ENCODE peak calls at places on chromosome 11, in five cellular contexts. S, B, Z, I and Y are unnamed samples.

GRCh38 chr11:94968334-94968958 is 4.9 kb downstream of the CWC15 start:
- DNase-seq in I (peak), B (no peak), S (no peak), Z (no peak), Y (peak)

GRCh38 chr11:29623144-29623722 is 393.6 kb downstream of the KCNA4 start:
- DNase-seq in Z (no peak), I (no peak), S (no peak), B (peak), Y (no peak)

GRCh38 chr11:79440451-79441158 is at the start of gene TENM4:
- DNase-seq in I (no peak), B (no peak), S (no peak), Z (no peak), Y (peak)

GRCh38 chr11:61294717-61295595 is at the start of gene VWCE:
- DNase-seq in I (peak), B (peak), Z (no peak), S (no peak), Y (peak)

GRCh38 chr11:28598531-28598930 is 490.3 kb downstream of the METTL15 start:
- DNase-seq in B (no peak), I (no peak), Z (no peak), S (no peak), Y (no peak)

GRCh38 chr11:64306876-64307622 is 1.7 kb downstream of the ESRRA start:
- DNase-seq in I (peak), B (no peak), Z (no peak), S (peak), Y (peak)

GRCh38 chr11:95076416-95076815 is 9.7 kb downstream of the SRSF8 start:
- DNase-seq in S (no peak), I (no peak), Z (no peak), B (no peak), Y (no peak)

GRCh38 chr11:115185931-115186330 is 318.3 kb downstream of the CADM1 start:
- DNase-seq in I (no peak), S (no peak), Z (no peak), B (no peak), Y (no peak)

GRCh38 chr11:119062779-119063178 is 4.8 kb upstream of the VPS11 start:
- DNase-seq in B (no peak), I (no peak), S (no peak), Z (no peak), Y (peak)

GRCh38 chr11:106276859-106277436 is 199.5 kb downstream of the AASDHPPT start:
- DNase-seq in Z (no peak), B (no peak), S (no peak), I (no peak), Y (peak)

GRCh38 chr11:40178470-40178869 is 1281.0 kb downstream of the LRRC4C start:
- DNase-seq in Z (no peak), S (no peak), B (no peak), I (no peak), Y (no peak)

GRCh38 chr11:26621147-26621546 is 49.1 kb upstream of the MUC15 start:
- DNase-seq in I (no peak), S (no peak), Z (no peak), B (no peak), Y (peak)

GRCh38 chr11:134474942-134475341 is 62.9 kb upstream of the B3GAT1 start:
- DNase-seq in Z (no peak), I (no peak), S (no peak), B (no peak), Y (no peak)

GRCh38 chr11:7851391-7851790 is 54.6 kb upstream of the OR5P2 start:
- DNase-seq in Z (no peak), I (peak), S (no peak), B (no peak), Y (no peak)

GRCh38 chr11:65915101-65915820 is 3.6 kb downstream of the C11orf68 start:
- DNase-seq in S (no peak), B (no peak), I (no peak), Z (no peak), Y (no peak)

GRCh38 chr11:72222106-72222891 is 2.3 kb upstream of the INPPL1 start:
- DNase-seq in S (peak), Z (no peak), B (no peak), I (no peak), Y (no peak)

GRCh38 chr11:92978226-92979111 is 9.0 kb downstream of the MTNR1B start:
- DNase-seq in Z (no peak), B (no peak), S (peak), I (no peak), Y (no peak)

GRCh38 chr11:78926633-78927347 is 352.1 kb upstream of the NARS2 start:
- DNase-seq in Z (no peak), B (no peak), S (no peak), I (no peak), Y (no peak)

GRCh38 chr11:133872160-133872559 is 26.8 kb upstream of the SPATA19 start:
- DNase-seq in S (no peak), B (no peak), Z (no peak), I (no peak), Y (no peak)

GRCh38 chr11:19326499-19326898 is 85.8 kb upstream of the E2F8 start:
- DNase-seq in S (no peak), I (no peak), Z (no peak), B (no peak), Y (peak)

GRCh38 chr11:104588975-104589374 is 309.3 kb downstream of the CASP12 start:
- DNase-seq in Z (no peak), S (no peak), I (no peak), B (no peak), Y (no peak)

GRCh38 chr11:124825876-124826275 is 25.7 kb upstream of the MSANTD2 start:
- DNase-seq in B (no peak), S (no peak), I (no peak), Z (no peak), Y (no peak)

GRCh38 chr11:106585061-106585460 is 433.2 kb downstream of the GUCY1A2 start:
- DNase-seq in S (no peak), I (peak), B (peak), Z (no peak), Y (no peak)

DNA sequence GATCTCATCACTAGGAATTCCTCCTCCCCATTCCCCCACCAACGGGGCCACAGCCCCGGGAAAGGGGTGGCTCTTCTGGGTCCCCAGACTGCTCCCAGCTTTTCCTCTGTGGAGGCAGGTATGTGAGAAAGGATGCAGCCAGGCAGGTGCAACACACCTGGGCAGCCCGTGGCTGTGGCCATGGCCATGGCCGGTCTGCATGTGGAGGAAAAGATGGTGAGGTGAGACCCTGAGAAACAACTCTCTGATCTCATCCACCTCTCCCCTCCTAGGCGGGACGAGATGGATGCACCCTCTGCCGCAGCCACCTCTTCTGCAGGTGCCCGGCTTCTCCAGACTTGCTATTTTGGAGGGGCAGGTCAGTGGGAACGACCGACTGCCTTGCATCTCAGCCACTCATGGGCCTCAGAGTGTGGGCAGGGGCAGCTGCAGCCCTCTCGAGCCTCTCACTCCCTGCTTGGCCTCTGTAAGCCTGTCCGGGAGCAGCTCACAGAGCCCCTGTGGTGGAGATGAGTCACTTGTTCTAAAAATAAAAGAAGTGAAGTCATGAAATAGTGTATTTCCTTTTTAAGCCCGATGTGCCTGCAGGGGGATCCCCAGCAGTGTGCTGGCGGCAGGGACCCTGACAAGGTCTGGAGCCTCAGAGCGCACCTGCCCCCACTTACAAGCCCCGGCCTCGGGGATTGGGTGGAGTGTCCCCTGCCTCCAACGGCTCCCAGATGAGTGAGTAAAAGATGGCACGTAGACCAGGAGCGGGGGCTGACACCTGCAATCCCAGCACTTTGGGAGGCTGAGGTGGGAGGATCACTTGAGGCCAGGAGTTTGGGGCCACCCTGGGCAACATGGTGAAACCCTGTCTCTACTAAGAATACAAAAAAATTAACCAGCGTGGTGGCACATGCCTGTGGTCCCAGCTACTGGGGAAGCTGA is 10.7 kb downstream of the SMIM38 start:
- DNase-seq in Z (peak), B (peak), I (peak), S (peak), Y (peak)
- TF ChIP-seq KDM1A in Z (no peak), B (no peak), I (no peak), S (no peak), Y (no peak)

GRCh38 chr11:128279861-128280260 is 307.5 kb downstream of the ETS1 start:
- DNase-seq in B (no peak), I (no peak), S (no peak), Z (no peak), Y (no peak)
- TF ChIP-seq KDM1A in B (no peak), I (no peak), S (no peak), Z (no peak), Y (no peak)

GRCh38 chr11:62359475-62359874 is 22.2 kb downstream of the ASRGL1 start:
- DNase-seq in S (no peak), I (no peak), Z (no peak), B (no peak), Y (no peak)
- TF ChIP-seq KDM1A in S (no peak), I (no peak), Z (no peak), B (no peak), Y (no peak)

GRCh38 chr11:116731097-116731761 is 41.6 kb downstream of the BUD13 start:
- DNase-seq in S (no peak), Z (no peak), B (no peak), I (peak), Y (no peak)
- TF ChIP-seq KDM1A in S (no peak), Z (no peak), B (no peak), I (no peak), Y (no peak)

DNA sequence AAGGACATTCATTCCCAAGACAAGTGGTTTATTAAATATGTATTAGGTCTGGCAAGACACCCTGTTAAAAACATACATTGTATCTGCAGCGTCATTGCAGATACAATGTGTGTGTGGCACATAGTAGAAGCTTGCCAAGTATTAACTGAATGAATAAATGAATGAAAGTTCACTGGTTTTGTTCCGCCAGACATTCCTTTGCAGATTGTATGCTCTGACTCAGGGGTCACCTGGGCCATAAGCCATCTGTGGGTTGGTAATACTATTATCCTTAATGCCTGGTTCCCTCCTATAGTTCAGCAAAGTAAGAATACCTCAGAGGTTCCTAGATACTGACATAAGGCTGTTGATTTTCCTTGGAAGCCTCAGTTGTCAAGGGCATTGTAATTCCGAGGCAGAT is 377.3 kb upstream of the CCDC90B start:
- DNase-seq in Z (no peak), S (no peak), B (no peak), I (no peak), Y (no peak)
- TF ChIP-seq KDM1A in Z (no peak), S (no peak), B (no peak), I (no peak), Y (no peak)

GRCh38 chr11:2666828-2667570 is 32.8 kb downstream of the KCNQ1OT1 start:
- DNase-seq in B (no peak), I (no peak), Z (no peak), S (no peak), Y (no peak)

GRCh38 chr11:2664331-2664730 is 35.5 kb downstream of the KCNQ1OT1 start:
- DNase-seq in Z (no peak), B (no peak), I (no peak), S (no peak), Y (no peak)

GRCh38 chr11:2667940-2668339 is 31.9 kb downstream of the KCNQ1OT1 start:
- DNase-seq in B (no peak), Z (no peak), S (no peak), I (peak), Y (no peak)

GRCh38 chr11:2664886-2665746 is 34.7 kb downstream of the KCNQ1OT1 start:
- DNase-seq in I (no peak), Z (no peak), B (no peak), S (no peak), Y (no peak)

DNA sequence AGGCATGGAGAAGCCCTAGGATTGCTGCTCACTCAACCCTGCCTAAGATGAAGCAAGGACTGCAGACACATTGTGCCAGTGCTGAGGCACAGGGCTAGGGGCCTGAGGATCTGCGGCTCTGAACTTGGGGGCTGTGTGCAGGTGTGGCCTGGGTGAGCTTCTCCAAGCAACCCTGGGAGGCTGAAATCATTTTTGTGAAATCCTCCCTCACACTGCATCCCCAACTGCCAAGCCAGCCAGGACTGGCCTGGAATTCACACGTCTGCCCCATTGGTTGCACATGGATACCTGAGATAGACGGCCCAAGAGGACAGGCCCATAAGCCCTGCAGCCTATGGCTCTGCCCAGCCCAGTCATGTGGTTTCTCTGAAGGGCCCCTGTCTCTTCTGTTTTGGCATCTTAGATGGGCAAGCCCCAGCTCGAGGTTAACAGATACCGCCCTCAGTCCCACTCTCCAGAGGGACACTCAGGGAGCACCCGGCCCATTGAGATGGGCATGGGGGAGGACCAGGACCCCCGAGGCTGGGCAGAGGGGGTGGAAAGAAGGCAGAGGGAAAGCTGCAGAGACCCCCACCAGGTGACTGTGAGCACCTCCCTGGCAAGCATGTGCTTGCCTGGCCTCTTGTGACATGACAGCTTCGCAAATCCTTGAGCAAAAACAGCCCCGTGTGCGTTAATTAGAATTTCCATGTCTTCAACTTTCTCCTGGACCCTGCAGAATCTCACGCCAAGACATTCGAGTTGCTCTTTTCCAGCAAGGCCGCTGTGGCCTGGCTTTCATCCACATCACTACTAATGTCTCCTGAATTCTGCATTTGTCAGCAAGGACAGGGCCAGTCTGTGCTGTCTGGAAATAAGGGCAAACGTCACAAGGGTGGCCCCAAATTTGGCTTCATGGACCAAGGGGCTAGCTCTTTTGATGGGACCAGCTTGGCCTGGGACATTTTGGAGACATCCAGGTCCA is 33.8 kb downstream of the KCNQ1OT1 start:
- DNase-seq in B (no peak), S (no peak), Z (no peak), I (no peak), Y (no peak)
- TF ChIP-seq KDM1A in B (no peak), S (no peak), Z (no peak), I (no peak), Y (no peak)

GRCh38 chr11:46808804-46809431 is 37.2 kb downstream of the CKAP5 start:
- DNase-seq in Z (no peak), I (peak), B (no peak), S (no peak), Y (peak)
- TF ChIP-seq KDM1A in Z (no peak), I (no peak), B (no peak), S (no peak), Y (no peak)

GRCh38 chr11:110376711-110377324 is 52.9 kb upstream of the FDX1 start:
- DNase-seq in B (peak), I (peak), S (peak), Z (peak), Y (peak)
- TF ChIP-seq KDM1A in B (no peak), I (no peak), S (no peak), Z (no peak), Y (no peak)

GRCh38 chr11:32173435-32173834 is 82.6 kb downstream of the RCN1 start:
- DNase-seq in B (peak), S (peak), I (peak), Z (no peak), Y (peak)
- TF ChIP-seq KDM1A in B (no peak), S (no peak), I (no peak), Z (no peak), Y (no peak)

GRCh38 chr11:75558939-75559843 is 2.9 kb upstream of the SERPINH1 start:
- DNase-seq in I (no peak), Z (no peak), S (peak), B (no peak), Y (no peak)
- TF ChIP-seq KDM1A in I (peak), Z (no peak), S (peak), B (peak), Y (peak)